ENCODE peak calls at places on chromosomes 11 and 22, in nine cellular contexts. I, G, X, V, W, U, P, A and J are unnamed samples. For H3K4me1, the result is how much of the 10 kb centered on the place peaks cover.

GRCh38 chr22:44340271-44341239 is 27.8 kb upstream of the SHISAL1 start:
- DNase-seq in I (no peak), G (no peak), X (no peak), V (no peak), W (no peak), U (no peak), P (no peak), A (no peak), J (no peak)

GRCh38 chr11:64759722-64760719 is at the start of gene PYGM:
- DNase-seq in I (no peak), G (no peak), X (peak), V (peak), W (peak), U (peak), P (no peak), A (no peak), J (no peak)

GRCh38 chr11:12727556-12728070 is 53.4 kb downstream of the TEAD1 start:
- DNase-seq in I (no peak), G (no peak), X (no peak), V (no peak), W (no peak), U (no peak), P (no peak), A (no peak), J (peak)

GRCh38 chr11:124600924-124601323 is 10.3 kb upstream of the PANX3 start:
- DNase-seq in I (no peak), G (no peak), X (no peak), V (no peak), W (no peak), U (no peak), P (no peak), A (no peak), J (no peak)

GRCh38 chr11:27229511-27230174 is 133.4 kb downstream of the CCDC34 start:
- DNase-seq in I (no peak), G (no peak), X (no peak), V (no peak), W (no peak), U (no peak), P (no peak), A (no peak), J (no peak)

GRCh38 chr11:76471378-76471777 is 26.6 kb downstream of the EMSY start:
- DNase-seq in I (no peak), G (no peak), X (no peak), V (no peak), W (no peak), U (no peak), P (no peak), A (no peak), J (no peak)

GRCh38 chr22:33584152-33584551 is 336.1 kb downstream of the LARGE1 start:
- DNase-seq in I (no peak), G (no peak), X (no peak), V (no peak), W (no peak), U (no peak), P (no peak), A (no peak), J (no peak)

GRCh38 chr22:42353883-42354727 is 78.1 kb downstream of the NFAM1 start:
- DNase-seq in I (no peak), G (no peak), X (peak), V (no peak), W (peak), U (no peak), P (no peak), A (no peak), J (no peak)

GRCh38 chr11:70669871-70670683 is 271.7 kb downstream of the CTTN start:
- DNase-seq in I (no peak), G (no peak), X (no peak), V (no peak), W (no peak), U (no peak), P (no peak), A (no peak), J (no peak)

GRCh38 chr11:17905477-17905876 is 107.4 kb downstream of the SERGEF start:
- DNase-seq in I (no peak), G (no peak), X (no peak), V (no peak), W (no peak), U (no peak), P (no peak), A (no peak), J (no peak)

GRCh38 chr11:131692151-131692550 is 321.7 kb downstream of the NTM start:
- DNase-seq in I (no peak), G (no peak), X (no peak), V (no peak), W (no peak), U (no peak), P (no peak), A (no peak), J (no peak)

GRCh38 chr11:73257342-73258103 is 14.6 kb upstream of the P2RY6 start:
- DNase-seq in I (no peak), G (peak), X (no peak), V (no peak), W (peak), U (peak), P (no peak), A (peak), J (peak)

GRCh38 chr22:39661842-39662676 is 91.5 kb downstream of the CACNA1I start:
- DNase-seq in I (peak), G (no peak), X (peak), V (no peak), W (peak), U (no peak), P (peak), A (no peak), J (no peak)

GRCh38 chr22:39428597-39429071 is 28.2 kb upstream of the MGAT3 start:
- DNase-seq in I (no peak), G (no peak), X (peak), V (peak), W (peak), U (no peak), P (no peak), A (no peak), J (peak)

DNA sequence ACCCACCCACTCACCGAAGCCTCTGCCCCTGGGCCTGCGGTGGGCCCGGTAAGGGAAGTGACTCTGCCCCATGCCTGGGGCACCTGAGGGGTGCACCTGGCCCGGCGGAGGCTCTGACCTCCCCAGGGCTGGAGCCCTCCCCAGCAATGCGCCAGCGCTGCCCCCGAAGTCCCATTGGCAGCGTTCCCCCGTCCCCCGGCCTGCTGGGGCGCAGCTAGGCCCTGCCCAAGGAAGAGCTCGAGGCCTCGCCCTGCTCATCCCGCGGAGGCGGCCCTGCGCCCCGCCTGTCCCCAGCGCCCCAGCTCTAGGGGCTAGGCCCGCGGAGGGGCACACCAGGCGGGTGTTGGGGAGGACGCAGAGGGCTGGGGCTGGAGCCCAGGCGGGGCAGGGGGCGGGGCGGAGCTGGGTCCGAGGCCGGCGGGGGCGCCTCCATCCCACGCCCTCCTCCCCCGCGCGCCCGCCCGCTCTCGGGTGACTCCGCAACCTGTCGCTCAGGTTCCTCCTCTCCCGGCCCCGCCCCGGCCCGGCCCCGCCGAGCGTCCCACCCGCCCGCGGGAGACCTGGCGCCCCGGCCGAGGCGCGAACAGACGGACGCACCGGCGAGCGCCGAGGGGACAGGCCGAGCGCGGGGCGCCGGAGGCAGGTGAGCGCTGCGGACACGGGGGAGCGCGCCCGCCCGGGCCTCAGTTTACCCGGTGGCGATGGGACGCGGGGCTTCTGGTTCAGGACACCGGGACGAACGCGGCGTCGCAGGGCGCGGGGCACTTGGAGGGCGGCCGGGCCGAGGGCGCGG is at the start of gene EPS8L2:
- DNase-seq in I (peak), G (no peak), X (peak), V (no peak), W (peak), U (no peak), P (no peak), A (no peak), J (peak)
- H3K4me1 ChIP-seq in I (under half), G (under half), X (half or more), V (under half), W (under half), U (half or more), P (under half), A (half or more), J (under half)

GRCh38 chr11:63262562-63262961 is 19.2 kb upstream of the SLC22A25 start:
- DNase-seq in I (no peak), G (no peak), X (no peak), V (no peak), W (no peak), U (no peak), P (no peak), A (no peak), J (no peak)
- H3K4me3 ChIP-seq in I (no peak), G (no peak), X (no peak), V (no peak), W (no peak), U (no peak), P (no peak), A (no peak), J (no peak)

DNA sequence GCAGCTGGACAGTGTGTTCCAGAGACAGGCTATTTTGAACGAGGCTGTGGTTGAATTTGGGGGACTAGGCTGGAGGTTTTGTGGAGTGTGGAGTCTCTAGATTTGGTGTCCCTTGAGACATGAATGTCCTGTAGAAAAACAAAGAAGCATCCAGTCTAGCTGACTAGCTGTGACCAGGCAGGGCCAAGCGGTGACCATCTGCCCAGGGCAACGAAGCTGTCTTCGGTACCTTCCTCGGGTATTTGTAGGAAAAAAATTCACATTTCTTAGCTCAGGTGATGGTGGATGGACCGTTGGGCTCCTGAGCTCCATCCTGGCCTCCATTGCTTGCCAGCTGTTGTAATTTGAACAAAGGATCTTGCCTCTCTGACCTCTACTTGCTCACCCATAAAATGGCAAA is 557.3 kb downstream of the MIAT start:
- DNase-seq in I (no peak), G (no peak), X (no peak), V (no peak), W (no peak), U (no peak), P (no peak), A (no peak), J (no peak)
- H3K4me1 ChIP-seq in I (under half), G (under half), X (under half), V (under half), W (under half), U (under half), P (under half), A (under half), J (half or more)

GRCh38 chr11:121659811-121660210 is 207.0 kb upstream of the SORL1-AS1 start:
- DNase-seq in I (no peak), G (no peak), X (no peak), V (no peak), W (no peak), U (no peak), P (no peak), A (no peak), J (no peak)

GRCh38 chr11:121657191-121657590 is 204.4 kb upstream of the SORL1-AS1 start:
- DNase-seq in I (no peak), G (no peak), X (peak), V (no peak), W (no peak), U (no peak), P (no peak), A (no peak), J (no peak)

GRCh38 chr11:121654506-121655480 is 202.0 kb upstream of the SORL1-AS1 start:
- DNase-seq in I (no peak), G (no peak), X (peak), V (no peak), W (no peak), U (no peak), P (no peak), A (no peak), J (peak)

GRCh38 chr11:121655481-121656332 is 202.9 kb upstream of the SORL1-AS1 start:
- DNase-seq in I (peak), G (peak), X (peak), V (peak), W (peak), U (peak), P (peak), A (peak), J (peak)

DNA sequence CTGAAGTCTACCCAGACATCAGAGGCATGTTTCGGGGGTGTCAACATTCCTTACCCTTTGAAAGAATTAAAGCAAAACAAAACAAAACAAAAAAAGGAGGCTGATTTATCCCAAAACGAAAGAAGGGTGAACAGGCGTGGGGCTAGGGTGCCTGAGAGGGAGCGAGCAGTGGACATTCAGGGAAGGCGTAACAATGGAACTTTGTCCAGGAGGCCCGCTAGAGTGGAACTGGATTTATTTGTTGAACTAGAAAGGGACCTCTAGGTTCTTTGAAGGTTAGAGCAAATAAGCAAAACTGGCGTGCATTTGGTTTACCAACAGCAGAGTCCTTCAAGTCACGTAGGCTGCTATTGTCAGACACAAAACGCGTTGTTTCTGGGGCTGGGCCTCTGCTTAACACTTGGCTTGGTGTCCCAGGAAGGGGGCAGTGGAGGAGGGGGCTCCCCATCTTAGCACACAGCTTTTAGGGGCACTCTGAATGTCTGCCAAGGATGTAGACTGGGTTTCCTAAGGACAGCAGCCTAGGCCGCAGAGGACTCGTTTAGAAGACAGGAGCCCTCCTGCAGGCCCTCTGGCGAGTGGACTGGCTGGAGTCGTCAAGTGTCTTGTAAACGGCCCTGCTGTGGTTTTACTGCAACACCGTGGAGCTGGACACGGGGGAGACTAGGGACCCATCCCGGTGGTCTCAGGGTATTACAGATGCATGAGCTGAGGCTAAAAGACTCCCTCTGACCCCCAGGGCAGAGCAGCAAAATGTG is 203.7 kb upstream of the SORL1-AS1 start:
- DNase-seq in I (no peak), G (no peak), X (peak), V (no peak), W (peak), U (peak), P (no peak), A (no peak), J (no peak)
- H3K4me3 ChIP-seq in I (no peak), G (peak), X (no peak), V (peak), W (peak), U (peak), P (peak), A (no peak), J (peak)

GRCh38 chr22:45997077-45997774 is 20.3 kb upstream of the WNT7B start:
- DNase-seq in I (peak), G (peak), X (peak), V (peak), W (peak), U (peak), P (no peak), A (no peak), J (peak)
- H3K4me1 ChIP-seq in I (under half), G (under half), X (under half), V (half or more), W (under half), U (half or more), P (under half), A (under half), J (under half)

DNA sequence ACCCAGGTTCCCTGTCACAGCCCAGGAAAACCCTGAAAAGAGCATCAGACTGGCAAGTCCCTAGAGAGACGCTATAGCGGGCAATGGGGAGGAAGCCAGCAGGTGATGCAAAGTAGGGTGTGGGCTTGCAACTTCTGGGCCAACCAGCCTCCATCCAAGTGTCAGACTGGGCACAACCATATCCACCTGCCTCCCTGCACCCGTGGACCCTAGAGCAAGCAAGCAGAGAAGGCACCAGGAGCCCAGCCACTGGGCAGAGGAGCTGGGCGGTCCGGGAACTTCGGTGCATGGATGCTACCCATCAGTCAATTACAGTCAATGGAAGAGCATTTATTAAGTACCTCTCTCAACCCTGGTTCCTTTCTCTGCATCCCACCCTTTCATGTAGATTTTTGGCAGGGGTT is 2.8 kb downstream of the NECTIN1 start:
- DNase-seq in I (no peak), G (no peak), X (no peak), V (no peak), W (peak), U (no peak), P (no peak), A (no peak), J (no peak)
- H3K4me3 ChIP-seq in I (no peak), G (no peak), X (no peak), V (peak), W (peak), U (no peak), P (no peak), A (no peak), J (no peak)

DNA sequence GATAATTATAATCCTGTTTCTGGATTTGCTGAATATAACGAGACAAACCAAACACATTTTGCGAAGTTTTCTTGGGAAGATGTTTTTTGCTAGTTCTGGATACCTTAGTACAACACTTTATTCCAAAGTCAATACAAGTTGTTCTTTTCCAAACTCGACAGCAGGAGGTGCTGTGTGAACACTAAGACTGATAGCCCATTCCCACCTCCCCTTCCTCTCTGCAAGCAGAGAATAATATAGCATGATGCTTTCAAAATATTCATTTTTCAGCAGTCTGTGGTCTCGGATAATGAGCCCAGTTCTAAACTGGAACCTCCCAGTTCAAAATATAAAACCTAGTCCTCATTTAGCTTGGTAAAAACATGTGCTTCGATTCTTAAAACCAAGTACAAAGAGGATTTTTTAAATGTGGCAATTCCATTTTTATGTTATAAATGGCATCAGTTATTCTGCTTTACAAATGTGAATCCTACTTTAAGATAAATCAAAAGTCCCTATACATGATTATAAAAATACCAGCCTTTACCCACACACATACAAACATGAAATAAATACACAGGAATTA is 129.1 kb downstream of the DCDC1 start:
- DNase-seq in I (peak), G (no peak), X (peak), V (no peak), W (peak), U (peak), P (no peak), A (peak), J (peak)
- H3K4me1 ChIP-seq in I (under half), G (under half), X (under half), V (under half), W (half or more), U (under half), P (under half), A (under half), J (under half)